ENCODE peak calls at places on chromosomes 3 and 15, in four cellular contexts. One of them, this sample, is unnamed.

GRCh38 chr15:39243396-39243795 is 337.5 kb upstream of the THBS1 start:
- DNase-seq in body of pancreas: no peak
- DNase-seq in heart right ventricle: no peak
- DNase-seq in naive thymus-derived CD4-positive, alpha-beta T cell: no peak
- DNase-seq in this sample: no peak

GRCh38 chr15:33468740-33469139 is 158.0 kb downstream of the RYR3 start:
- DNase-seq in naive thymus-derived CD4-positive, alpha-beta T cell: no peak
- DNase-seq in body of pancreas: no peak
- DNase-seq in heart right ventricle: no peak
- DNase-seq in this sample: no peak

GRCh38 chr15:38049876-38050275 is 115.4 kb downstream of the TMCO5A start:
- DNase-seq in naive thymus-derived CD4-positive, alpha-beta T cell: no peak
- DNase-seq in body of pancreas: no peak
- DNase-seq in heart right ventricle: no peak
- DNase-seq in this sample: no peak

GRCh38 chr3:184156522-184156955 is 1.4 kb downstream of the DVL3 start:
- DNase-seq in naive thymus-derived CD4-positive, alpha-beta T cell: no peak
- DNase-seq in body of pancreas: peak; percentile 51
- DNase-seq in heart right ventricle: peak; percentile 70
- DNase-seq in this sample: no peak

GRCh38 chr3:72082121-72082715 is 297.3 kb upstream of the PROK2 start:
- DNase-seq in naive thymus-derived CD4-positive, alpha-beta T cell: no peak
- DNase-seq in heart right ventricle: no peak
- DNase-seq in body of pancreas: no peak
- DNase-seq in this sample: no peak

GRCh38 chr3:54608041-54608440 is 319.8 kb downstream of the LRTM1 start:
- DNase-seq in body of pancreas: no peak
- DNase-seq in naive thymus-derived CD4-positive, alpha-beta T cell: no peak
- DNase-seq in heart right ventricle: no peak
- DNase-seq in this sample: no peak

GRCh38 chr15:101381671-101382212 is 86.7 kb upstream of the SNRPA1 start:
- DNase-seq in body of pancreas: no peak
- DNase-seq in naive thymus-derived CD4-positive, alpha-beta T cell: no peak
- DNase-seq in heart right ventricle: no peak
- DNase-seq in this sample: peak; percentile 46

GRCh38 chr15:69505906-69506305 is 53.3 kb downstream of the RPLP1 start:
- DNase-seq in heart right ventricle: no peak
- DNase-seq in body of pancreas: no peak
- DNase-seq in naive thymus-derived CD4-positive, alpha-beta T cell: no peak
- DNase-seq in this sample: no peak

GRCh38 chr3:126494204-126494603 is 18.5 kb upstream of the ZXDC start:
- DNase-seq in heart right ventricle: no peak
- DNase-seq in body of pancreas: no peak
- DNase-seq in naive thymus-derived CD4-positive, alpha-beta T cell: no peak
- DNase-seq in this sample: peak; percentile 31

GRCh38 chr3:46895204-46895660 is 17.7 kb downstream of the PTH1R start:
- DNase-seq in body of pancreas: peak; percentile 68
- DNase-seq in naive thymus-derived CD4-positive, alpha-beta T cell: peak; percentile 66
- DNase-seq in heart right ventricle: peak; percentile 85
- DNase-seq in this sample: peak; percentile 81

GRCh38 chr3:195058311-195059005 is 212.5 kb downstream of the XXYLT1 start:
- DNase-seq in heart right ventricle: no peak
- DNase-seq in body of pancreas: no peak
- DNase-seq in naive thymus-derived CD4-positive, alpha-beta T cell: no peak
- DNase-seq in this sample: peak; percentile 41

GRCh38 chr3:63179862-63180522 is 98.1 kb upstream of the SYNPR start:
- DNase-seq in heart right ventricle: no peak
- DNase-seq in naive thymus-derived CD4-positive, alpha-beta T cell: no peak
- DNase-seq in body of pancreas: no peak
- DNase-seq in this sample: no peak

GRCh38 chr15:64893481-64894394 is 18.0 kb upstream of the ANKDD1A start:
- DNase-seq in naive thymus-derived CD4-positive, alpha-beta T cell: peak; percentile 78
- DNase-seq in body of pancreas: peak; percentile 80
- DNase-seq in heart right ventricle: peak; percentile 96
- DNase-seq in this sample: peak; percentile 90

GRCh38 chr3:194130807-194131589 is 5.0 kb upstream of the HES1 start:
- DNase-seq in heart right ventricle: no peak
- DNase-seq in body of pancreas: peak; percentile 81
- DNase-seq in naive thymus-derived CD4-positive, alpha-beta T cell: no peak
- DNase-seq in this sample: no peak

GRCh38 chr3:107523361-107524213 is 825 bp downstream of the BBX start:
- DNase-seq in heart right ventricle: no peak
- DNase-seq in body of pancreas: peak; percentile 55
- DNase-seq in naive thymus-derived CD4-positive, alpha-beta T cell: peak; percentile 55
- DNase-seq in this sample: peak; percentile 68

GRCh38 chr15:88166330-88166993 is 90.1 kb downstream of the NTRK3 start:
- DNase-seq in heart right ventricle: no peak
- DNase-seq in naive thymus-derived CD4-positive, alpha-beta T cell: no peak
- DNase-seq in body of pancreas: no peak
- DNase-seq in this sample: no peak

GRCh38 chr3:187267306-187267705 is 24.2 kb downstream of the MASP1 start:
- DNase-seq in naive thymus-derived CD4-positive, alpha-beta T cell: no peak
- DNase-seq in heart right ventricle: no peak
- DNase-seq in body of pancreas: no peak
- DNase-seq in this sample: no peak

GRCh38 chr3:31095254-31095653 is 200.8 kb upstream of the GADL1 start:
- DNase-seq in naive thymus-derived CD4-positive, alpha-beta T cell: no peak
- DNase-seq in body of pancreas: no peak
- DNase-seq in heart right ventricle: no peak
- DNase-seq in this sample: no peak

GRCh38 chr3:37991823-37992222 is 1.2 kb downstream of the VILL start:
- DNase-seq in naive thymus-derived CD4-positive, alpha-beta T cell: no peak
- DNase-seq in body of pancreas: no peak
- DNase-seq in heart right ventricle: no peak
- DNase-seq in this sample: peak; percentile 45

GRCh38 chr15:45540531-45540930 is 18.0 kb upstream of the SLC30A4 start:
- DNase-seq in heart right ventricle: no peak
- DNase-seq in body of pancreas: no peak
- DNase-seq in naive thymus-derived CD4-positive, alpha-beta T cell: no peak
- DNase-seq in this sample: no peak

GRCh38 chr3:167876603-167877325 is 141.2 kb downstream of the SERPINI1 start:
- DNase-seq in naive thymus-derived CD4-positive, alpha-beta T cell: no peak
- DNase-seq in body of pancreas: no peak
- DNase-seq in heart right ventricle: no peak
- DNase-seq in this sample: no peak
- H3K27ac ChIP-seq in naive thymus-derived CD4-positive, alpha-beta T cell: no peak overlapping the region
- H3K27ac ChIP-seq in body of pancreas: no peak overlapping the region
- H3K27ac ChIP-seq in heart right ventricle: peak overlapping the region; percentile 68
- H3K27ac ChIP-seq in this sample: no peak overlapping the region

GRCh38 chr3:171851685-171852084 is 8.5 kb downstream of the TMEM212 start:
- DNase-seq in naive thymus-derived CD4-positive, alpha-beta T cell: no peak
- DNase-seq in heart right ventricle: no peak
- DNase-seq in body of pancreas: no peak
- DNase-seq in this sample: no peak

GRCh38 chr3:171849632-171850323 is 6.6 kb downstream of the TMEM212 start:
- DNase-seq in heart right ventricle: no peak
- DNase-seq in naive thymus-derived CD4-positive, alpha-beta T cell: no peak
- DNase-seq in body of pancreas: no peak
- DNase-seq in this sample: no peak

GRCh38 chr3:171847595-171848259 is 4.6 kb downstream of the TMEM212 start:
- DNase-seq in naive thymus-derived CD4-positive, alpha-beta T cell: no peak
- DNase-seq in heart right ventricle: no peak
- DNase-seq in body of pancreas: no peak
- DNase-seq in this sample: no peak

GRCh38 chr3:171850324-171850697 is 7.2 kb downstream of the TMEM212 start:
- DNase-seq in naive thymus-derived CD4-positive, alpha-beta T cell: no peak
- DNase-seq in heart right ventricle: no peak
- DNase-seq in body of pancreas: no peak
- DNase-seq in this sample: no peak

DNA sequence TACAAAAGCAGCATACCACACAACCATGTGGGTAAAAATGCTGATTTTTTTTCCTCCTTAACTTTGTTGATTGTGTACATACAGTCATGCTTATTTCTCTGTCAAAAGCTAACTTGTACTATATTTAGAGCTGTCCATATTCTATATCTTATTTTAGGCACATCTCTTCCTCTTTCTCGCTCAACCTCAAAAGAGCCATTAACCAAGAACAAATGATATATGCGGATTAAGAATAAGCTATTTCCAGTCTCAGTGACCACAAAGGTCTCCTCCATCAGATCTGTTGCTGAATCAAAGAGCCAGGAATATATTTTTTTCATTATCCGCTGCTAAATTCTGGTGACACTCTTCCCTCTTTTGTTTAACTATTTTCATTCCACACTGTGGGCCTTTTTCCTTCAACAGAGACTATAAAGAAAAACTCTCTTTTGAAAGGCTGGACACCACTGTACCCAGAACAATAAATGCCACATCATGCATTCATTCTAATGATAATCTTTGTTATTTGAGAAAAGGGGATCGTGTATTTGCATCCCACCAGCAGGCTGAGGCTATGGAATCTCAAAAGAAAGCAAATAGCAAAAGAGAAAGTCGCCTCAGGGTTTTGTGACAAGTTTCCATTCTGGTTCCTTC is 7.9 kb downstream of the TMEM212 start:
- DNase-seq in naive thymus-derived CD4-positive, alpha-beta T cell: no peak
- DNase-seq in heart right ventricle: no peak
- DNase-seq in body of pancreas: no peak
- DNase-seq in this sample: no peak
- H3K27ac ChIP-seq in naive thymus-derived CD4-positive, alpha-beta T cell: no peak overlapping the region
- H3K27ac ChIP-seq in heart right ventricle: no peak overlapping the region
- H3K27ac ChIP-seq in body of pancreas: no peak overlapping the region
- H3K27ac ChIP-seq in this sample: no peak overlapping the region

DNA sequence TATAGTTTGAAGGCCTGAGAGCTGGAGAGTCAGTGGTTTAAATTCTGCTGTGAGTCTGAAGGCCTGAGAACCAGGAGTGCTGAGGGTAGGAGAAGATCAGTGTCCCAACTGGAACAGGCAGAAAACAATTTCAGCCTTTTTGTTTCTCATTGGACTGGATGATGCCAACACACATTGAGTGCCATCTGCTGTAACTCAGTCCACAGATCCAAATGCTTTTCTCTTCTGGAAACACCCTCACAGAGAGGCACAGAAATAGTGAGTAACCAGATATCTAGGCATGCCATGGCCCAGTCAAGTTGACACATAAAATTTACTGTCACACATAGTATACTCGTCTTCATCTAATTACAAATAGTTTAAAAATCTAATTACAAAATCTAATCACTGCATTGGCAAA is 100.8 kb downstream of the NEO1 start:
- DNase-seq in naive thymus-derived CD4-positive, alpha-beta T cell: no peak
- DNase-seq in body of pancreas: no peak
- DNase-seq in heart right ventricle: no peak
- DNase-seq in this sample: no peak
- H3K27ac ChIP-seq in naive thymus-derived CD4-positive, alpha-beta T cell: no peak overlapping the region
- H3K27ac ChIP-seq in body of pancreas: no peak overlapping the region
- H3K27ac ChIP-seq in heart right ventricle: no peak overlapping the region
- H3K27ac ChIP-seq in this sample: no peak overlapping the region

DNA sequence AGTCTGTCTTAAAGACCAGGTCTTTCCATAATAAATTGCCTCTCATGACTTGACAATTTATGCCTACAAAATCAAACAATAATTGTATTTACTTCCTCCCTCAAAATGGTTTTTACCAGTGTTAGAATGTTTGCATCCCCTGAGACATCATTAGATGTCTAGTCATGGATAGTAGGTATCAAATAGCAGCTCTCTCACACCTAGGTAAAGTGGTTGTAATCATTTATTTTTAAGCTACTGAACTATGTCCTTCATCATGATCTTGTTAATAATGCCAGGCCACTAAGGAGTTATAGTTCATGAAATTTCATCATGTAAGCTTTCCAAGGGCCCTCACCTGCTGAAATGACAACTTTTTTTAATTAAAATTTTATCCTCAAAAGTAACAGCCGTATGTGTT is 134.1 kb downstream of the ARPP21 start:
- DNase-seq in heart right ventricle: no peak
- DNase-seq in body of pancreas: no peak
- DNase-seq in naive thymus-derived CD4-positive, alpha-beta T cell: no peak
- DNase-seq in this sample: no peak
- H3K27ac ChIP-seq in heart right ventricle: no peak overlapping the region
- H3K27ac ChIP-seq in body of pancreas: no peak overlapping the region
- H3K27ac ChIP-seq in naive thymus-derived CD4-positive, alpha-beta T cell: no peak overlapping the region
- H3K27ac ChIP-seq in this sample: no peak overlapping the region